ENCODE peak calls at places on chromosome 15, in ten cellular contexts. A is iris pigment epithelial cell; U is DMS 273 treated with DMSO at 0.1 percent for 48 hours; L is activated effector memory CD4-positive, alpha-beta T cell treated with Interleukin-2 at 50 U/mL for 16 hours; K is NCI-H1092 treated with DMSO at 0.1 percent for 48 hours; D is GM04504; C is CD4-positive, alpha-beta T cell; H is C1 segment of cervical spinal cord; B is HS-5; I is NCI-H2029 treated with DMSO at 0.1 percent for 48 hours. J is an unnamed sample.

GRCh38 chr15:29452881-29453731 is 183.5 kb upstream of the NSMCE3 start:
- DNase-seq in A (no peak), U (no peak), L (no peak), K (no peak), D (no peak), C (no peak), H (no peak), B (no peak), I (no peak), J (no peak)

GRCh38 chr15:55327392-55327791 is 8.4 kb downstream of the PIGB start:
- DNase-seq in A (no peak), U (no peak), L (no peak), K (no peak), D (no peak), C (no peak), H (no peak), B (no peak), I (no peak), J (peak)

GRCh38 chr15:53808058-53808703 is 48.7 kb upstream of the WDR72 start:
- DNase-seq in A (peak), U (no peak), L (no peak), K (no peak), D (no peak), C (no peak), H (no peak), B (no peak), I (no peak), J (no peak)

GRCh38 chr15:93378547-93378946 is 289.5 kb upstream of the RGMA start:
- DNase-seq in A (no peak), U (no peak), L (no peak), K (peak), D (no peak), C (no peak), H (no peak), B (no peak), I (peak), J (no peak)

GRCh38 chr15:100686725-100687488 is 84.5 kb downstream of the ASB7 start:
- DNase-seq in A (peak), U (no peak), L (no peak), K (no peak), D (peak), C (no peak), H (no peak), B (peak), I (no peak), J (no peak)

GRCh38 chr15:45573961-45574629 is 13.1 kb upstream of the BLOC1S6 start:
- DNase-seq in A (no peak), U (no peak), L (no peak), K (no peak), D (no peak), C (no peak), H (no peak), B (no peak), I (no peak), J (no peak)

GRCh38 chr15:58442122-58442521 is 10.3 kb downstream of the LIPC start:
- DNase-seq in A (no peak), U (no peak), L (no peak), K (no peak), D (no peak), C (no peak), H (no peak), B (no peak), I (no peak), J (no peak)

GRCh38 chr15:34650177-34650576 is 66.7 kb upstream of the GOLGA8B start:
- DNase-seq in A (peak), U (no peak), L (no peak), K (no peak), D (peak), C (no peak), H (no peak), B (peak), I (no peak), J (no peak)

GRCh38 chr15:63044645-63045437 is 2.3 kb downstream of the TPM1 start:
- DNase-seq in A (peak), U (no peak), L (no peak), K (no peak), D (no peak), C (no peak), H (no peak), B (no peak), I (no peak), J (no peak)

GRCh38 chr15:31457631-31458526 is 131.2 kb downstream of the KLF13 start:
- DNase-seq in A (peak), U (no peak), L (no peak), K (no peak), D (peak), C (no peak), H (no peak), B (no peak), I (no peak), J (no peak)

GRCh38 chr15:99987119-99987506 is 253.9 kb upstream of the LYSMD4 start:
- DNase-seq in A (no peak), U (no peak), L (no peak), K (no peak), D (no peak), C (no peak), H (no peak), B (no peak), I (no peak), J (no peak)

GRCh38 chr15:88243895-88244787 is 12.4 kb downstream of the NTRK3 start:
- DNase-seq in A (peak), U (no peak), L (no peak), K (peak), D (no peak), C (no peak), H (no peak), B (no peak), I (no peak), J (no peak)

GRCh38 chr15:78448441-78449219 is 10.6 kb downstream of the IREB2 start:
- DNase-seq in A (peak), U (no peak), L (no peak), K (no peak), D (no peak), C (no peak), H (no peak), B (no peak), I (no peak), J (no peak)